ENCODE peak calls at places on chromosomes 3 and 15, in four cellular contexts. Y is upper lobe of left lung, H is AG09309, A is GM12865. J is an unnamed sample.

GRCh38 chr3:193843447-193844301 is 250.7 kb downstream of the OPA1 start:
- DNase-seq in H (no peak), Y (no peak), A (no peak), J (no peak)

GRCh38 chr3:44960387-44961026 is 15.5 kb downstream of the ZDHHC3 start:
- DNase-seq in H (no peak), A (peak), Y (no peak), J (no peak)

GRCh38 chr15:63157066-63157890 is at the start of gene RPS27L:
- DNase-seq in Y (peak), A (peak), H (peak), J (peak)

GRCh38 chr15:50774450-50774849 is 8.9 kb upstream of the SPPL2A start:
- DNase-seq in Y (no peak), A (peak), H (no peak), J (no peak)

GRCh38 chr3:7977245-7978103 is 524.1 kb upstream of the LMCD1 start:
- DNase-seq in A (peak), Y (no peak), H (no peak), J (peak)

GRCh38 chr15:54374184-54374947 is 396.1 kb downstream of the UNC13C start:
- DNase-seq in A (no peak), H (no peak), Y (peak), J (no peak)

GRCh38 chr3:195537995-195538394 is 5.1 kb downstream of the PPP1R2 start:
- DNase-seq in A (peak), H (no peak), Y (no peak), J (no peak)

GRCh38 chr3:32195995-32196540 is 42.4 kb upstream of the CMTM8 start:
- DNase-seq in A (no peak), H (no peak), Y (no peak), J (no peak)

GRCh38 chr3:174363256-174363655 is 495.9 kb upstream of the NAALADL2 start:
- DNase-seq in H (no peak), A (no peak), Y (no peak), J (no peak)

GRCh38 chr3:100033184-100033583 is 81.1 kb downstream of the FILIP1L start:
- DNase-seq in A (no peak), Y (no peak), H (peak), J (no peak)

GRCh38 chr3:130834476-130834875 is 59.4 kb upstream of the ATP2C1 start:
- DNase-seq in Y (no peak), H (no peak), A (no peak), J (no peak)

GRCh38 chr15:36363335-36363734 is 216.1 kb upstream of the CDIN1 start:
- DNase-seq in Y (no peak), A (no peak), H (no peak), J (no peak)

GRCh38 chr15:67185621-67186225 is 68.7 kb downstream of the AAGAB start:
- DNase-seq in A (peak), Y (no peak), H (no peak), J (no peak)

GRCh38 chr3:189641776-189642175 is 10.6 kb downstream of the TP63 start:
- DNase-seq in A (peak), Y (no peak), H (no peak), J (no peak)

GRCh38 chr15:90075420-90076289 is 26.6 kb downstream of the IDH2 start:
- DNase-seq in H (no peak), Y (no peak), A (peak), J (no peak)

GRCh38 chr15:39391230-39391629 is 189.6 kb upstream of the THBS1 start:
- DNase-seq in Y (no peak), A (no peak), H (no peak), J (no peak)

GRCh38 chr3:159928692-159929091 is 59.9 kb upstream of the IL12A start:
- DNase-seq in Y (no peak), A (no peak), H (peak), J (no peak)

GRCh38 chr15:93331545-93332117 is 242.6 kb upstream of the RGMA start:
- DNase-seq in A (no peak), H (no peak), Y (no peak), J (no peak)

GRCh38 chr3:132615911-132616310 is 18.8 kb downstream of the ACKR4 start:
- DNase-seq in H (no peak), Y (no peak), A (no peak), J (no peak)

GRCh38 chr15:91887921-91888373 is 34.4 kb downstream of the SLCO3A1 start:
- DNase-seq in Y (no peak), H (no peak), A (no peak), J (no peak)

GRCh38 chr15:93348711-93349110 is 259.7 kb upstream of the RGMA start:
- DNase-seq in A (no peak), H (no peak), Y (no peak), J (no peak)

GRCh38 chr3:58608648-58609047 is 31.5 kb upstream of the FAM107A start:
- DNase-seq in A (no peak), Y (no peak), H (no peak), J (no peak)

GRCh38 chr3:126128504-126129407 is 44.8 kb upstream of the SLC41A3 start:
- DNase-seq in A (no peak), H (no peak), Y (peak), J (no peak)

GRCh38 chr3:66372681-66373350 is 128.0 kb downstream of the LRIG1 start:
- DNase-seq in A (no peak), H (no peak), Y (no peak), J (peak)

GRCh38 chr15:77292924-77293558 is 126.9 kb downstream of the PEAK1 start:
- DNase-seq in H (no peak), Y (no peak), A (no peak), J (no peak)

GRCh38 chr15:79179108-79179561 is 88.6 kb upstream of the RASGRF1 start:
- DNase-seq in Y (no peak), A (no peak), H (no peak), J (no peak)

GRCh38 chr3:54020436-54020835 is 101.9 kb upstream of the CACNA2D3 start:
- DNase-seq in H (no peak), Y (no peak), A (no peak), J (no peak)

GRCh38 chr3:15754047-15754446 is 43.7 kb downstream of the ANKRD28 start:
- DNase-seq in H (no peak), A (no peak), Y (no peak), J (no peak)

GRCh38 chr3:47578691-47579632 is at the start of gene CSPG5:
- DNase-seq in H (no peak), Y (peak), A (no peak), J (peak)

GRCh38 chr15:65385868-65386253 is 8.1 kb upstream of the IGDCC3 start:
- DNase-seq in H (no peak), A (no peak), Y (no peak), J (no peak)

GRCh38 chr15:73994912-73995622 is 551 bp downstream of the PML start:
- DNase-seq in H (no peak), A (no peak), Y (peak), J (no peak)

GRCh38 chr3:102530443-102531195 is 95.8 kb downstream of the ZPLD1 start:
- DNase-seq in Y (no peak), A (no peak), H (no peak), J (no peak)

GRCh38 chr3:150142936-150143335 is 172.2 kb upstream of the PFN2 start:
- DNase-seq in H (no peak), A (no peak), Y (no peak), J (no peak)

GRCh38 chr3:94011208-94011842 is 17.1 kb downstream of the STX19 start:
- DNase-seq in A (no peak), Y (no peak), H (no peak), J (no peak)

DNA sequence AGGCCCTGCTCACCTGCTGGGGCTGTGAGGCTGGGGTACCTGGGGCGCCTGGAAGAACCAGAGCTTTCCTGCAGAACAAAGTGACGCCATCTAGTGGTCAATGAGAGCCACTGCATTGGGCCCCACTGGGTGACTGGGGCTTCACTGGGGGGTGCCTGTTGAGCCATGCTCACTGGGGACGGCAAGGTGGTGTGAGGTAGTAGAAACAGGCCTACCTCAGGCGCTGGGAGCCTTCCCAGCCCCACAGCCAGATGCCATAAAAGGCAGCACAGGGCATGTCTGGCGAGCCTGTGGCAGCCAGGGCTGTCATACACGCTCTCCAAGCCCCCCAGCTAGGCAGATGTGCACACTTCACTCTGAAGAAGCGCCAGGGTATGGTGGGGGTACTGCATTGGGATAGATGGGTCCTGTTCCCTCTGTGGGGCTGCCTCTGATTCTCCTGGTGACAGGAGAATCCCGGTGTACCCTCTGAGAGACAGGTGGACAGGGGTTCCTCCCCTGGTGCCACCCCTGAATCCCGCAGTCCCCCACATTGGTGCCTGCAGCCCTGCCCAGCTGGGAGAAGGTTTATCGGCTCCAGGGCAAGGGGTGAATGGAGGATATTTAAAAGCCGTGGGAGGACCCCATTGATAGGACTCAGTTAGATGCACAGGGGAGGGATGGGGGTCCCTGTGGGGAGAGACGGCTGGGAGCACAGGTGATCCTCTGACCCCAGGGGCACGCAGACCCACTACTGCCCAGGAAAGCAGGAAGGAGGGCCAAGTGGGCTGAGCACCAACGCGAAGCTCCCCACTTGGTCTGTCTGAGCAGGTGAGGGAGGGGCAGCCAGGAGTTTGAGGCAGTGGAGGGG is 178.8 kb downstream of the NSMCE3 start:
- DNase-seq in Y (no peak), H (no peak), A (peak), J (no peak)
- TF ChIP-seq CTCF in Y (peak), H (peak), A (peak), J (peak)

GRCh38 chr3:50189274-50189673 is 2.1 kb upstream of the GNAT1 start:
- DNase-seq in A (peak), H (peak), Y (no peak), J (peak)

GRCh38 chr3:50185230-50185629 is 6.2 kb upstream of the GNAT1 start:
- DNase-seq in H (no peak), Y (no peak), A (no peak), J (no peak)

GRCh38 chr3:50189989-50190388 is 1.4 kb upstream of the GNAT1 start:
- DNase-seq in H (no peak), A (no peak), Y (no peak), J (no peak)

GRCh38 chr3:50186096-50186495 is 5.3 kb upstream of the GNAT1 start:
- DNase-seq in H (no peak), Y (no peak), A (no peak), J (no peak)

DNA sequence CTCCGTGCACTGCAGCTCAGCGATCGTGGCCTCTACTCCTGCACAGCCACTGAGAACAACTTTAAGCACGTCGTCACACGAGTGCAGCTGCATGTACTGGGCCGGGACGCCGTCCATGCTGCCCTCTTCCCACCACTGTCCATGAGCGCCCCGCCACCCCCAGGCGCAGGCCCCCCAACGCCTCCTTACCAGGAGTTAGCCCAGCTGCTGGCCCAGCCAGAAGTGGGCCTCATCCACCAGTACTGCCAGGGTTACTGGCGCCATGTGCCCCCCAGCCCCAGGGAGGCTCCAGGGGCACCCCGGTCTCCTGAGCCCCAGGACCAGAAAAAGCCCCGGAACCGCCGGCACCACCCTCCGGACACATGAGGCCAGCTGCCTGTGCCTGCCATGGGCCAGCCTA is 3.7 kb upstream of the GNAT1 start:
- DNase-seq in A (no peak), H (no peak), Y (peak), J (no peak)
- TF ChIP-seq CTCF in A (no peak), H (no peak), Y (no peak), J (no peak)

GRCh38 chr3:120339362-120339761 is 9.8 kb downstream of the LRRC58 start:
- DNase-seq in H (no peak), Y (no peak), A (no peak), J (no peak)
- TF ChIP-seq CTCF in H (no peak), Y (no peak), A (no peak), J (no peak)

DNA sequence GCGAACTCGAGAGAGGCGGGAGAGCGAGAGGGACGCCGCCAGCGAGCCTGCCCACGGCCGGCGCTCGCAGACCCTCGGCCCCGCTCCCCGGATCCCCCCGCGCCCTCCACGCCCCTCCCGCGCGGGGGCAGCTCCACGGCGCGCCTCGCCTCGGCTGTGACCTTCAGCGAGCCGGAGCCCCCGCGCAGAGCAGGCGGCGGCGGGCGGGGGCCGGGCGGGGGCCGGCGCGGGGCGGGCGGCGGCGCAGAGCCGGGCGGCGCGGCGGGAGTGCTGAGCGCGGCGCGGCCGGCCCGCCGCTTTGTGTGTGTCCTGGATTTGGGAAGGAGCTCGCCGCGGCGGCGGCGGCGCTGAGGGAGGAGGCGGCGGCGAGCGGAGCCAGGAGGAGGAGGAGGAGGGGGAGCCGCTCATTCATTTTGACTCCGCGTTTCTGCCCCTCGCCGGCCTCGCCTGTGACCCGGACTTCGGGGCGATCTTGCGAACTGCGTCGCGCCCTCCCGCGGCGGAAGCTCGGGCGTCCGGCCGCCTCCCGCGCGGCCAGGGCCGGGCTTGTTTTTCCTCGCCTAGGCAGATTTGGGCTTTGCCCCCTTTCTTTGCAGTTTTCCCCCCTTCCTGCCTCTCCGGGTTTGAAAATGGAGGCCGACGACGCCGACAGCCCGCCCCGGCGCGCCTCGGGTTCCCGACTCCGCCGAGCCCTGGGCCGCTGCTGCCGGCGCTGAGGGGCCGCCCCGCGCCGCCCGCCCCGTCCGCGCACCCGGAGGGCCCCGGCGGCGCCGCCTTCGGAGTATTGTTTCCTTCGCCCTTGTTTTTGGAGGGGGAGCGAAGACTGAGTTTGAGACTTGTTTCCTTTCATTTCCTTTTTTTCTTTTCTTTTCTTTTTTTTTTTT is 557 bp downstream of the IGF1R start:
- DNase-seq in Y (peak), H (no peak), A (peak), J (peak)
- TF ChIP-seq CTCF in Y (no peak), H (no peak), A (peak), J (no peak)

DNA sequence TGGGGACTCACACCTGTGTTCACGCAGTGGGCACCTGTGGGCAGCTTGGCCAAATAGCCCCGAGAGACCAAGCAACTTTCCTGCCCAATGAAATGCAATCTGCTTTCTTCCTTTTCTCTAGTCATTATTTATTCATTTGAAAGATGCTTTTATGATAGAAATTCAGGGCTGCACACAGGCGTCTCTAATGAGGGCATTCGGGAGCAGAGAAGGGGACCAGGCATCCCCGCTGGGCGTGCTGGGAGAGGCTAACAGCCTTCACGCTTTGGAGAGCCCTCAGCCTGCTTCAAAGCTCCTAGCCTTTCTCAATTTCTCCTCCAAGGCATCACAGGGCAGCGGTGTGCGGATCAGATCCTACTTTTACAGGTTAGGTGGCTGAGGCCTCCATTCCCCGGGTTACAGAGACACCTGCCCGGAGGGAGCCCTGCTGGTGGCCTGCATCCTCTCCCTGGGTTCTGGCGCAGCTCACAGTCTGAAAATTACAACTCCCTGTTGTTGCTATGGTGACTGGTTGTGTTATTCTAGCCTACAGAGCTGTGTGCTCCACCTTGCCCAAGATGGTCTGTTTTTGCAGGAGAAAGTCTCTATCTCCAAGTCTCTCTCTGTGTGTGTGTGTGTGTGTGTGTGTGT is 21.8 kb upstream of the KLF13 start:
- DNase-seq in H (no peak), Y (no peak), A (no peak), J (peak)
- TF ChIP-seq CTCF in H (no peak), Y (no peak), A (no peak), J (no peak)

DNA sequence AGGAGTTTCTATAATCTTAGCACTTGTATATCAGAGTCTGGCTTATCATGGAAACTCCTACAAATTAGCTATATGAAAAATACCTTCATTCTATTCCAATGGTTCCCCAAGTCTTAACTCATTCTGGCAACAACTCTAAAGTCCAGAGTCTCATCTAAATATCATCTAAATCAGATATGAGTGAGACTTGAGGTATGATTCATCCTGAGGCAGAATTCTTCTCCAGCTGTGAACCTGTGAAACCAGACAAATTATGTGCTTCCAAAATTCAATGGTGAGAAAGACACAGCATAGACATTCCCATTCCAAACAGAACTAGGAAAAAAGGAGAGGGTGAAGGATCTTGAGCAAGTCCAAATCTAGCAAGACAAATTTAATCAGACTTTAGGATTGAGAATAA is 138.8 kb downstream of the THRB start:
- DNase-seq in H (no peak), Y (no peak), A (no peak), J (no peak)
- TF ChIP-seq CTCF in H (no peak), Y (no peak), A (no peak), J (no peak)

DNA sequence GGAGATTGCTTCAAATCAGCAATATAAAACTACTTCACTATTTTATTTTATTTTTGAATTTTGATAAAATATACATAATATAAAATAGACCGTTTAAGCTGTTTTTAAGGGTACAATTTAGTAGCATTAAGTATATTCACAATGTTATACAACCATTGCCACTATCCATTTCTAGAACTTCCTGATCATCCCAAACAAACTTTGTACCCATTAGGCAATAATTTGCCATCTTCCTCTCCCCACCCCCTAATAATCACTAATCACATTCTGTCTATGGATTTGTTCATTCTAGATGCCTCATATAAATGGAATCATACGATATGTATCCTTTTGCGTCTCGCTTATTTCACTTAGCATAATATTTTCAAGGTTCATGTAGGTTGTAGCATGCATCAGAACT is 28.9 kb downstream of the FANCD2 start:
- DNase-seq in H (no peak), Y (no peak), A (no peak), J (no peak)
- TF ChIP-seq CTCF in H (no peak), Y (no peak), A (no peak), J (no peak)

GRCh38 chr3:106587581-106587980 is 718.8 kb upstream of the CBLB start:
- DNase-seq in H (no peak), A (no peak), Y (no peak), J (no peak)
- TF ChIP-seq CTCF in H (no peak), A (no peak), Y (no peak), J (no peak)

GRCh38 chr3:111794701-111795100 is 64.4 kb upstream of the PHLDB2 start:
- DNase-seq in Y (no peak), A (no peak), H (peak), J (no peak)

GRCh38 chr3:111800472-111800871 is 58.6 kb upstream of the PHLDB2 start:
- DNase-seq in Y (no peak), A (no peak), H (no peak), J (no peak)

GRCh38 chr3:111799951-111800350 is 59.1 kb upstream of the PHLDB2 start:
- DNase-seq in A (no peak), Y (no peak), H (no peak), J (no peak)

GRCh38 chr3:111796566-111796965 is 62.5 kb upstream of the PHLDB2 start:
- DNase-seq in Y (no peak), H (no peak), A (no peak), J (no peak)

GRCh38 chr3:111797035-111797717 is 61.9 kb upstream of the PHLDB2 start:
- DNase-seq in A (no peak), H (peak), Y (no peak), J (no peak)
- TF ChIP-seq CTCF in A (no peak), H (no peak), Y (no peak), J (no peak)

GRCh38 chr3:74139648-74140047 is 474.8 kb downstream of the CNTN3 start:
- DNase-seq in Y (no peak), A (no peak), H (no peak), J (no peak)
- TF ChIP-seq CTCF in Y (no peak), A (no peak), H (peak), J (no peak)

J was measured in GM20000.